ENCODE peak calls at places on chromosomes 3 and 15, in nine cellular contexts. S is H9; L is MM.1S; W is GM23248; V is CD4-positive, alpha-beta T cell; G is heart left ventricle; C is colonic mucosa; M is brain microvascular endothelial cell; H is lower lobe of right lung. B is an unnamed sample.
A peak's percentile ranks its signal among the peaks of the same experiment; 100 is the strongest.

GRCh38 chr3:151483961-151484360 is 23.1 kb upstream of the IGSF10 start:
- DNase-seq in S (peak; percentile 46), L (no peak), W (no peak), V (no peak), G (no peak), C (no peak), M (no peak), H (no peak), B (no peak)

GRCh38 chr3:101823525-101823924 is 25.8 kb upstream of the NFKBIZ start:
- DNase-seq in S (no peak), L (no peak), W (no peak), V (no peak), G (no peak), C (no peak), M (no peak), H (no peak), B (no peak)

GRCh38 chr3:7144696-7145308 is 283.9 kb downstream of the GRM7 start:
- DNase-seq in S (peak; percentile 63), L (peak; percentile 9), W (peak; percentile 2), V (no peak), G (no peak), C (no peak), M (no peak), H (no peak), B (no peak)

GRCh38 chr15:63212050-63212973 is 22.9 kb downstream of the RAB8B start:
- DNase-seq in S (no peak), L (no peak), W (peak; percentile 80), V (no peak), G (no peak), C (no peak), M (peak; percentile 74), H (no peak), B (no peak)

GRCh38 chr3:54120657-54121403 is 1.5 kb upstream of the CACNA2D3 start:
- DNase-seq in S (peak; percentile 69), L (peak; percentile 39), W (peak; percentile 32), V (no peak), G (no peak), C (no peak), M (no peak), H (peak; percentile 47), B (no peak)

GRCh38 chr3:196804775-196805174 is 62.9 kb upstream of the SENP5 start:
- DNase-seq in S (no peak), L (no peak), W (no peak), V (no peak), G (no peak), C (no peak), M (no peak), H (no peak), B (no peak)

GRCh38 chr3:77939726-77940125 is 899.8 kb downstream of the ROBO2 start:
- DNase-seq in S (no peak), L (no peak), W (no peak), V (no peak), G (no peak), C (no peak), M (peak; percentile 25), H (no peak), B (no peak)

GRCh38 chr15:66654718-66655375 is 47.2 kb upstream of the SMAD6 start:
- DNase-seq in S (no peak), L (no peak), W (peak; percentile 40), V (no peak), G (peak; percentile 58), C (no peak), M (no peak), H (no peak), B (no peak)

GRCh38 chr3:142947799-142948575 is 15.5 kb downstream of the PAQR9 start:
- DNase-seq in S (no peak), L (no peak), W (peak; percentile 67), V (no peak), G (no peak), C (no peak), M (peak; percentile 22), H (no peak), B (no peak)

GRCh38 chr15:44087578-44088190 is 107.4 kb downstream of the FRMD5 start:
- DNase-seq in S (no peak), L (no peak), W (peak; percentile 91), V (no peak), G (no peak), C (no peak), M (peak; percentile 70), H (no peak), B (no peak)

GRCh38 chr3:118772036-118773030 is 262.3 kb downstream of the IGSF11 start:
- DNase-seq in S (no peak), L (no peak), W (no peak), V (no peak), G (no peak), C (no peak), M (no peak), H (no peak), B (no peak)

GRCh38 chr3:40924559-40925058 is 274.7 kb upstream of the CTNNB1 start:
- DNase-seq in S (no peak), L (no peak), W (no peak), V (no peak), G (no peak), C (no peak), M (no peak), H (no peak), B (no peak)

GRCh38 chr3:52845157-52845556 is 10.3 kb upstream of the MUSTN1 start:
- DNase-seq in S (no peak), L (no peak), W (peak; percentile 36), V (no peak), G (peak; percentile 60), C (peak; percentile 39), M (peak; percentile 31), H (no peak), B (no peak)

GRCh38 chr3:14174483-14174882 is 3.9 kb downstream of the XPC start:
- DNase-seq in S (no peak), L (no peak), W (peak; percentile 52), V (no peak), G (no peak), C (no peak), M (no peak), H (no peak), B (no peak)

GRCh38 chr15:100779331-100780207 is 100.1 kb upstream of the ALDH1A3 start:
- DNase-seq in S (no peak), L (no peak), W (no peak), V (no peak), G (peak; percentile 2), C (peak; percentile 4), M (no peak), H (no peak), B (no peak)

DNA sequence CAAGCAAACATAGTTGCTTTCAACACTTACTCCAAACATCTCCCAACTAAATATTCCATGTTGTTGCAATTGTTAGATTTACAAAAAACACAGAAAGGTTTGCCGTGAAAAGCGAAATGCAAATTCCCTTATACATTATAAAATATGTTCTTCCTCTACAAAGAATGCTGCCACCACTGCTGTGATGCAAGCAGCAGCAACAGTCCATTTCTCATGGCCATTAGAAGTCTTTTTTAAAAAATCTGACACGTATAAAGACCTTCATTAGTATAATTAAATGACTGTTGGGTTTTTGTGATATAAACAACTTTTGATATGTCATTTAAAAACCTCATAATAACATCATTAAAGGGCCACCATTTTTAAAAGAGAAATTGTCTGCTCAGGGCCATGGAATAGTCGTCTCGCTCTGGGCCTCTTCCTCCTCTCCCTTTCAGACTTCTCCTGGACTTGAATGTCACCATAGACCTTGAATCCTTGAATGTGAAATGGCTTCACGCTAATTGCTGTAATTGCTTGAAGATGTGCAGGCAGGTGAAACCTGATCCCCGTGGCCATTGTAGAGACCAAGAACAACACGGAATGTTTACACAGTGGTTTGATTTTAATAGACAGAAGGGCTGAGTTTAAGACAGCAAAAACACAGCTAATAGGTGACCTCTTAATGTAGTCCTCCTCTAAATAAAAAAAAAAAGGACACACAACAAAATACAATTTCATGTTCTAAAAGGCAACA is 450.4 kb downstream of the FOXP1 start:
- DNase-seq in S (no peak), L (no peak), W (no peak), V (no peak), G (no peak), C (no peak), M (no peak), H (no peak), B (no peak)
- H3K27ac ChIP-seq in S (no peak overlapping the region), L (no peak overlapping the region), W (no peak overlapping the region), V (no peak overlapping the region), G (peak overlapping the region; percentile 88), C (peak overlapping the region; percentile 82), M (no peak overlapping the region), H (no peak overlapping the region), B (no peak overlapping the region)

GRCh38 chr15:77507911-77508310 is 87.2 kb downstream of the HMG20A start:
- DNase-seq in S (no peak), L (no peak), W (peak; percentile 76), V (no peak), G (peak; percentile 84), C (no peak), M (no peak), H (no peak), B (peak; percentile 75)
- H3K27ac ChIP-seq in S (no peak overlapping the region), L (no peak overlapping the region), W (no peak overlapping the region), V (no peak overlapping the region), G (peak overlapping the region; percentile 94), C (peak overlapping the region; percentile 53), M (peak overlapping the region; percentile 57), H (peak overlapping the region; percentile 80), B (peak overlapping the region; percentile 98)

GRCh38 chr3:172591876-172592771 is 68.9 kb upstream of the TNFSF10 start:
- DNase-seq in S (no peak), L (peak; percentile 65), W (no peak), V (peak; percentile 19), G (no peak), C (no peak), M (peak; percentile 55), H (no peak), B (no peak)

GRCh38 chr3:172592898-172593669 is 69.9 kb upstream of the TNFSF10 start:
- DNase-seq in S (no peak), L (no peak), W (no peak), V (no peak), G (no peak), C (no peak), M (no peak), H (no peak), B (no peak)

GRCh38 chr3:172598904-172599303 is 75.7 kb upstream of the TNFSF10 start:
- DNase-seq in S (no peak), L (no peak), W (no peak), V (no peak), G (no peak), C (no peak), M (no peak), H (no peak), B (no peak)

GRCh38 chr3:172595648-172596393 is 72.6 kb upstream of the TNFSF10 start:
- DNase-seq in S (no peak), L (peak; percentile 90), W (peak; percentile 86), V (peak; percentile 17), G (peak; percentile 48), C (peak; percentile 67), M (peak; percentile 23), H (no peak), B (no peak)

DNA sequence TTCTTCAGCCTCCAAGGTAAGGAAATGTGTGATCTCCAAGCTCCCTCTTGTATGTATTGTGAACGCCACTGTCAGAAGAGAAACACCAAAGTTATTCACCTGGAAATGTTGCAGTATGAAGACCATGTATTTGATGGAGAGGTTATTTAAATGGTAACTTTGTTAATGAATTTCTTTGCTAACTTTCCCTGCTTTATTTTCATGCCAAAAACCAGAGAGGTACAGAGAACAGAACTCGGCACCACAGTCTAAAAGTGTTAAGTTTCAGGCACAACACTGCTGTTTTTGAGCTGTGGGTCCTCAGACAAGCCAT is 73.1 kb upstream of the TNFSF10 start:
- DNase-seq in S (no peak), L (no peak), W (no peak), V (no peak), G (no peak), C (no peak), M (no peak), H (no peak), B (no peak)
- H3K27ac ChIP-seq in S (no peak overlapping the region), L (no peak overlapping the region), W (no peak overlapping the region), V (no peak overlapping the region), G (peak overlapping the region; percentile 82), C (no peak overlapping the region), M (no peak overlapping the region), H (peak overlapping the region; percentile 51), B (no peak overlapping the region)

GRCh38 chr3:46935989-46936620 is 40.4 kb downstream of the CCDC12 start:
- DNase-seq in S (no peak), L (no peak), W (no peak), V (no peak), G (no peak), C (no peak), M (no peak), H (peak; percentile 49), B (no peak)
- H3K27ac ChIP-seq in S (no peak overlapping the region), L (no peak overlapping the region), W (peak overlapping the region; percentile 98), V (no peak overlapping the region), G (peak overlapping the region; percentile 72), C (no peak overlapping the region), M (peak overlapping the region; percentile 17), H (peak overlapping the region; percentile 66), B (no peak overlapping the region)

B was measured in caudate nucleus.